ENCODE peak calls at places on chromosomes 11 and 22, in six cellular contexts. One of them, this sample, is unnamed.

GRCh38 chr11:78851883-78852586 is 277.4 kb upstream of the NARS2 start:
- DNase-seq in endothelial cell: no peak
- DNase-seq in nephron progenitor cell: no peak
- DNase-seq in cardiac fibroblast: no peak
- DNase-seq in mucosa of descending colon: peak; percentile 53
- DNase-seq in IMR-90: no peak
- DNase-seq in this sample: no peak

GRCh38 chr11:72872012-72872411 is 57.8 kb downstream of the ATG16L2 start:
- DNase-seq in endothelial cell: no peak
- DNase-seq in nephron progenitor cell: no peak
- DNase-seq in cardiac fibroblast: no peak
- DNase-seq in mucosa of descending colon: no peak
- DNase-seq in IMR-90: no peak
- DNase-seq in this sample: no peak

GRCh38 chr11:122646549-122647340 is 8.8 kb upstream of the UBASH3B start:
- DNase-seq in endothelial cell: no peak
- DNase-seq in nephron progenitor cell: no peak
- DNase-seq in cardiac fibroblast: peak; percentile 81
- DNase-seq in mucosa of descending colon: no peak
- DNase-seq in IMR-90: peak; percentile 85
- DNase-seq in this sample: no peak

GRCh38 chr22:17764036-17764435 is 10.2 kb downstream of the BID start:
- DNase-seq in endothelial cell: no peak
- DNase-seq in nephron progenitor cell: no peak
- DNase-seq in cardiac fibroblast: no peak
- DNase-seq in mucosa of descending colon: no peak
- DNase-seq in IMR-90: no peak
- DNase-seq in this sample: no peak

GRCh38 chr11:66885469-66886316 is 28.8 kb downstream of the LRFN4 start:
- DNase-seq in endothelial cell: no peak
- DNase-seq in nephron progenitor cell: no peak
- DNase-seq in cardiac fibroblast: no peak
- DNase-seq in mucosa of descending colon: no peak
- DNase-seq in IMR-90: no peak
- DNase-seq in this sample: no peak

GRCh38 chr11:72781313-72782080 is 12.3 kb downstream of the STARD10 start:
- DNase-seq in endothelial cell: peak; percentile 37
- DNase-seq in nephron progenitor cell: peak; percentile 68
- DNase-seq in cardiac fibroblast: no peak
- DNase-seq in mucosa of descending colon: peak; percentile 78
- DNase-seq in IMR-90: no peak
- DNase-seq in this sample: peak; percentile 53

GRCh38 chr11:112227002-112227401 is 774 bp downstream of the PTS start:
- DNase-seq in endothelial cell: no peak
- DNase-seq in nephron progenitor cell: no peak
- DNase-seq in cardiac fibroblast: peak; percentile 48
- DNase-seq in mucosa of descending colon: no peak
- DNase-seq in IMR-90: peak; percentile 48
- DNase-seq in this sample: no peak

GRCh38 chr22:45972091-45972867 is 4.7 kb downstream of the WNT7B start:
- DNase-seq in endothelial cell: no peak
- DNase-seq in nephron progenitor cell: peak; percentile 52
- DNase-seq in cardiac fibroblast: no peak
- DNase-seq in mucosa of descending colon: no peak
- DNase-seq in IMR-90: no peak
- DNase-seq in this sample: no peak

GRCh38 chr11:70270877-70271634 is 566 bp downstream of the PPFIA1 start:
- DNase-seq in endothelial cell: peak; percentile 60
- DNase-seq in nephron progenitor cell: peak; percentile 57
- DNase-seq in cardiac fibroblast: peak; percentile 56
- DNase-seq in mucosa of descending colon: peak; percentile 69
- DNase-seq in IMR-90: peak; percentile 65
- DNase-seq in this sample: peak; percentile 57

GRCh38 chr22:38751422-38752346 is 4.1 kb downstream of the SUN2 start:
- DNase-seq in endothelial cell: no peak
- DNase-seq in nephron progenitor cell: no peak
- DNase-seq in cardiac fibroblast: no peak
- DNase-seq in mucosa of descending colon: peak; percentile 72
- DNase-seq in IMR-90: no peak
- DNase-seq in this sample: peak; percentile 71

GRCh38 chr11:88704505-88704904 is 361.3 kb downstream of the GRM5 start:
- DNase-seq in endothelial cell: no peak
- DNase-seq in nephron progenitor cell: peak; percentile 12
- DNase-seq in cardiac fibroblast: peak; percentile 7
- DNase-seq in mucosa of descending colon: no peak
- DNase-seq in IMR-90: peak; percentile 5
- DNase-seq in this sample: no peak

GRCh38 chr11:58434217-58434616 is 6.3 kb upstream of the OR5B2 start:
- DNase-seq in endothelial cell: no peak
- DNase-seq in nephron progenitor cell: no peak
- DNase-seq in cardiac fibroblast: no peak
- DNase-seq in mucosa of descending colon: no peak
- DNase-seq in IMR-90: no peak
- DNase-seq in this sample: no peak

GRCh38 chr11:88494857-88495256 is 157.3 kb upstream of the CTSC start:
- DNase-seq in endothelial cell: no peak
- DNase-seq in nephron progenitor cell: no peak
- DNase-seq in cardiac fibroblast: no peak
- DNase-seq in mucosa of descending colon: no peak
- DNase-seq in IMR-90: no peak
- DNase-seq in this sample: no peak

GRCh38 chr11:76621466-76621865 is 49.1 kb downstream of the LRRC32 start:
- DNase-seq in endothelial cell: no peak
- DNase-seq in nephron progenitor cell: no peak
- DNase-seq in cardiac fibroblast: no peak
- DNase-seq in mucosa of descending colon: no peak
- DNase-seq in IMR-90: no peak
- DNase-seq in this sample: no peak

GRCh38 chr11:129737535-129738230 is 78.0 kb upstream of the TMEM45B start:
- DNase-seq in endothelial cell: no peak
- DNase-seq in nephron progenitor cell: no peak
- DNase-seq in cardiac fibroblast: no peak
- DNase-seq in mucosa of descending colon: no peak
- DNase-seq in IMR-90: no peak
- DNase-seq in this sample: no peak

GRCh38 chr11:70942593-70942992 is 309.8 kb downstream of the SHANK2 start:
- DNase-seq in endothelial cell: peak; percentile 33
- DNase-seq in nephron progenitor cell: peak; percentile 25
- DNase-seq in cardiac fibroblast: peak; percentile 16
- DNase-seq in mucosa of descending colon: no peak
- DNase-seq in IMR-90: no peak
- DNase-seq in this sample: no peak

GRCh38 chr11:17906436-17906835 is 106.4 kb downstream of the SERGEF start:
- DNase-seq in endothelial cell: peak; percentile 20
- DNase-seq in nephron progenitor cell: peak; percentile 46
- DNase-seq in cardiac fibroblast: no peak
- DNase-seq in mucosa of descending colon: peak; percentile 29
- DNase-seq in IMR-90: no peak
- DNase-seq in this sample: no peak

GRCh38 chr22:49303781-49304461 is 523.8 kb downstream of the BRD1 start:
- DNase-seq in endothelial cell: no peak
- DNase-seq in nephron progenitor cell: no peak
- DNase-seq in cardiac fibroblast: no peak
- DNase-seq in mucosa of descending colon: no peak
- DNase-seq in IMR-90: no peak
- DNase-seq in this sample: no peak

GRCh38 chr11:47331454-47332302 is 20.8 kb downstream of the MYBPC3 start:
- DNase-seq in endothelial cell: no peak
- DNase-seq in nephron progenitor cell: no peak
- DNase-seq in cardiac fibroblast: no peak
- DNase-seq in mucosa of descending colon: peak; percentile 73
- DNase-seq in IMR-90: no peak
- DNase-seq in this sample: no peak

GRCh38 chr11:119691020-119691666 is 37.9 kb downstream of the NECTIN1 start:
- DNase-seq in endothelial cell: no peak
- DNase-seq in nephron progenitor cell: no peak
- DNase-seq in cardiac fibroblast: no peak
- DNase-seq in mucosa of descending colon: no peak
- DNase-seq in IMR-90: no peak
- DNase-seq in this sample: peak; percentile 64

GRCh38 chr22:50674127-50674493 is 1.5 kb downstream of the SHANK3 start:
- DNase-seq in endothelial cell: peak; percentile 59
- DNase-seq in nephron progenitor cell: peak; percentile 64
- DNase-seq in cardiac fibroblast: no peak
- DNase-seq in mucosa of descending colon: no peak
- DNase-seq in IMR-90: no peak
- DNase-seq in this sample: no peak

GRCh38 chr11:124756753-124757227 is 4.7 kb upstream of the VSIG2 start:
- DNase-seq in endothelial cell: no peak
- DNase-seq in nephron progenitor cell: no peak
- DNase-seq in cardiac fibroblast: no peak
- DNase-seq in mucosa of descending colon: no peak
- DNase-seq in IMR-90: no peak
- DNase-seq in this sample: no peak

GRCh38 chr22:21567456-21568206 is at the start of gene UBE2L3:
- DNase-seq in endothelial cell: peak; percentile 85
- DNase-seq in nephron progenitor cell: peak; percentile 87
- DNase-seq in cardiac fibroblast: peak; percentile 85
- DNase-seq in mucosa of descending colon: peak; percentile 90
- DNase-seq in IMR-90: peak; percentile 74
- DNase-seq in this sample: peak; percentile 81

GRCh38 chr11:113673566-113674396 is 32.3 kb downstream of the TMPRSS5 start:
- DNase-seq in endothelial cell: no peak
- DNase-seq in nephron progenitor cell: no peak
- DNase-seq in cardiac fibroblast: peak; percentile 13
- DNase-seq in mucosa of descending colon: no peak
- DNase-seq in IMR-90: peak; percentile 14
- DNase-seq in this sample: no peak
- TF ChIP-seq CTCF in endothelial cell: no peak
- TF ChIP-seq CTCF in nephron progenitor cell: no peak
- TF ChIP-seq CTCF in cardiac fibroblast: no peak
- TF ChIP-seq CTCF in mucosa of descending colon: no peak
- TF ChIP-seq CTCF in IMR-90: no peak
- TF ChIP-seq CTCF in this sample: no peak

GRCh38 chr22:47145883-47146282 is 383.4 kb downstream of the TBC1D22A start:
- DNase-seq in endothelial cell: no peak
- DNase-seq in nephron progenitor cell: no peak
- DNase-seq in cardiac fibroblast: no peak
- DNase-seq in mucosa of descending colon: no peak
- DNase-seq in IMR-90: no peak
- DNase-seq in this sample: no peak

GRCh38 chr22:47146941-47147340 is 384.5 kb downstream of the TBC1D22A start:
- DNase-seq in endothelial cell: no peak
- DNase-seq in nephron progenitor cell: no peak
- DNase-seq in cardiac fibroblast: no peak
- DNase-seq in mucosa of descending colon: no peak
- DNase-seq in IMR-90: no peak
- DNase-seq in this sample: no peak

GRCh38 chr22:47147572-47147971 is 385.1 kb downstream of the TBC1D22A start:
- DNase-seq in endothelial cell: no peak
- DNase-seq in nephron progenitor cell: no peak
- DNase-seq in cardiac fibroblast: no peak
- DNase-seq in mucosa of descending colon: no peak
- DNase-seq in IMR-90: no peak
- DNase-seq in this sample: no peak

GRCh38 chr22:47144791-47145425 is 382.5 kb downstream of the TBC1D22A start:
- DNase-seq in endothelial cell: no peak
- DNase-seq in nephron progenitor cell: no peak
- DNase-seq in cardiac fibroblast: no peak
- DNase-seq in mucosa of descending colon: peak; percentile 45
- DNase-seq in IMR-90: no peak
- DNase-seq in this sample: no peak

GRCh38 chr22:47146391-47146790 is 383.9 kb downstream of the TBC1D22A start:
- DNase-seq in endothelial cell: no peak
- DNase-seq in nephron progenitor cell: no peak
- DNase-seq in cardiac fibroblast: no peak
- DNase-seq in mucosa of descending colon: no peak
- DNase-seq in IMR-90: no peak
- DNase-seq in this sample: no peak
- TF ChIP-seq CTCF in endothelial cell: no peak
- TF ChIP-seq CTCF in nephron progenitor cell: no peak
- TF ChIP-seq CTCF in cardiac fibroblast: no peak
- TF ChIP-seq CTCF in mucosa of descending colon: no peak
- TF ChIP-seq CTCF in IMR-90: no peak
- TF ChIP-seq CTCF in this sample: no peak

GRCh38 chr11:3096909-3097395 is 39.7 kb upstream of the CARS1 start:
- DNase-seq in endothelial cell: no peak
- DNase-seq in nephron progenitor cell: no peak
- DNase-seq in cardiac fibroblast: no peak
- DNase-seq in mucosa of descending colon: no peak
- DNase-seq in IMR-90: no peak
- DNase-seq in this sample: no peak
- TF ChIP-seq CTCF in endothelial cell: no peak
- TF ChIP-seq CTCF in nephron progenitor cell: no peak
- TF ChIP-seq CTCF in cardiac fibroblast: no peak
- TF ChIP-seq CTCF in mucosa of descending colon: no peak
- TF ChIP-seq CTCF in IMR-90: no peak
- TF ChIP-seq CTCF in this sample: no peak

GRCh38 chr11:62120466-62120865 is 3.3 kb upstream of the INCENP start:
- DNase-seq in endothelial cell: no peak
- DNase-seq in nephron progenitor cell: no peak
- DNase-seq in cardiac fibroblast: no peak
- DNase-seq in mucosa of descending colon: no peak
- DNase-seq in IMR-90: no peak
- DNase-seq in this sample: no peak

GRCh38 chr11:62124186-62125113 is 639 bp downstream of the INCENP start:
- DNase-seq in endothelial cell: peak; percentile 28
- DNase-seq in nephron progenitor cell: peak; percentile 52
- DNase-seq in cardiac fibroblast: peak; percentile 52
- DNase-seq in mucosa of descending colon: peak; percentile 53
- DNase-seq in IMR-90: peak; percentile 52
- DNase-seq in this sample: no peak

GRCh38 chr11:62123669-62124185 is at the start of gene INCENP:
- DNase-seq in endothelial cell: peak; percentile 90
- DNase-seq in nephron progenitor cell: peak; percentile 93
- DNase-seq in cardiac fibroblast: peak; percentile 99
- DNase-seq in mucosa of descending colon: peak; percentile 94
- DNase-seq in IMR-90: peak; percentile 98
- DNase-seq in this sample: peak; percentile 88

GRCh38 chr11:62120001-62120400 is 3.8 kb upstream of the INCENP start:
- DNase-seq in endothelial cell: no peak
- DNase-seq in nephron progenitor cell: no peak
- DNase-seq in cardiac fibroblast: no peak
- DNase-seq in mucosa of descending colon: no peak
- DNase-seq in IMR-90: no peak
- DNase-seq in this sample: no peak

GRCh38 chr11:62122076-62122475 is 1.7 kb upstream of the INCENP start:
- DNase-seq in endothelial cell: no peak
- DNase-seq in nephron progenitor cell: no peak
- DNase-seq in cardiac fibroblast: peak; percentile 14
- DNase-seq in mucosa of descending colon: no peak
- DNase-seq in IMR-90: no peak
- DNase-seq in this sample: no peak
- TF ChIP-seq CTCF in endothelial cell: no peak
- TF ChIP-seq CTCF in nephron progenitor cell: no peak
- TF ChIP-seq CTCF in cardiac fibroblast: peak; percentile 12
- TF ChIP-seq CTCF in mucosa of descending colon: no peak
- TF ChIP-seq CTCF in IMR-90: peak; percentile 22
- TF ChIP-seq CTCF in this sample: no peak

GRCh38 chr11:32323814-32324130 is 111.6 kb downstream of the WT1 start:
- DNase-seq in endothelial cell: no peak
- DNase-seq in nephron progenitor cell: no peak
- DNase-seq in cardiac fibroblast: no peak
- DNase-seq in mucosa of descending colon: no peak
- DNase-seq in IMR-90: no peak
- DNase-seq in this sample: no peak
- TF ChIP-seq CTCF in endothelial cell: peak; percentile 48
- TF ChIP-seq CTCF in nephron progenitor cell: no peak
- TF ChIP-seq CTCF in cardiac fibroblast: no peak
- TF ChIP-seq CTCF in mucosa of descending colon: no peak
- TF ChIP-seq CTCF in IMR-90: no peak
- TF ChIP-seq CTCF in this sample: no peak